ENCODE peak calls at places on chromosomes 2 and 18, in ten cellular contexts. G, O, D, S, E, P, Q, B, X and U are unnamed samples. For H3K4me1, the result is how much of the 10 kb centered on the place peaks cover.

GRCh38 chr2:241003369-241003768 is 5.0 kb downstream of the SNED1 start:
- DNase-seq in G (no peak), O (no peak), D (no peak), S (no peak), E (no peak), P (peak), Q (no peak), B (no peak), X (no peak), U (no peak)

GRCh38 chr2:36615214-36615613 is 17.2 kb upstream of the FEZ2 start:
- DNase-seq in G (no peak), O (peak), D (no peak), S (no peak), E (peak), P (no peak), Q (no peak), B (no peak), X (no peak), U (no peak)

GRCh38 chr18:4807495-4808293 is 352.6 kb upstream of the DLGAP1 start:
- DNase-seq in G (peak), O (no peak), D (no peak), S (no peak), E (no peak), P (no peak), Q (no peak), B (no peak), X (no peak), U (no peak)

GRCh38 chr2:85132834-85133637 is at the start of gene TCF7L1:
- DNase-seq in G (peak), O (peak), D (peak), S (peak), E (peak), P (peak), Q (no peak), B (no peak), X (no peak), U (peak)

GRCh38 chr18:36187138-36187825 is at the start of gene MOCOS:
- DNase-seq in G (peak), O (peak), D (peak), S (peak), E (peak), P (peak), Q (peak), B (peak), X (peak), U (peak)

GRCh38 chr2:155393406-155393805 is 694.9 kb downstream of the KCNJ3 start:
- DNase-seq in G (no peak), O (no peak), D (no peak), S (no peak), E (no peak), P (no peak), Q (no peak), B (no peak), X (no peak), U (no peak)

GRCh38 chr2:204681412-204681811 is 136.1 kb downstream of the PARD3B start:
- DNase-seq in G (no peak), O (peak), D (no peak), S (no peak), E (no peak), P (no peak), Q (no peak), B (no peak), X (no peak), U (no peak)

GRCh38 chr2:238005528-238005927 is 38.7 kb downstream of the UBE2F start:
- DNase-seq in G (no peak), O (no peak), D (no peak), S (no peak), E (no peak), P (no peak), Q (no peak), B (no peak), X (no peak), U (no peak)

GRCh38 chr2:170375192-170375591 is 197.2 kb downstream of the MYO3B start:
- DNase-seq in G (no peak), O (no peak), D (no peak), S (peak), E (no peak), P (no peak), Q (no peak), B (no peak), X (no peak), U (no peak)

GRCh38 chr2:43126817-43127207 is 99.6 kb downstream of the ZFP36L2 start:
- DNase-seq in G (no peak), O (no peak), D (no peak), S (no peak), E (no peak), P (no peak), Q (no peak), B (no peak), X (no peak), U (no peak)

GRCh38 chr2:69667805-69668382 is 24.4 kb upstream of the AAK1 start:
- DNase-seq in G (no peak), O (peak), D (no peak), S (no peak), E (no peak), P (no peak), Q (no peak), B (no peak), X (no peak), U (no peak)

GRCh38 chr18:21636769-21637168 is 24.7 kb downstream of the SNRPD1 start:
- DNase-seq in G (no peak), O (no peak), D (no peak), S (no peak), E (no peak), P (no peak), Q (no peak), B (no peak), X (no peak), U (no peak)

GRCh38 chr2:235670974-235671787 is 177.3 kb downstream of the AGAP1 start:
- DNase-seq in G (no peak), O (peak), D (no peak), S (no peak), E (no peak), P (no peak), Q (no peak), B (no peak), X (no peak), U (no peak)

GRCh38 chr18:56351911-56352502 is 286.4 kb downstream of the TXNL1 start:
- DNase-seq in G (no peak), O (no peak), D (no peak), S (no peak), E (no peak), P (no peak), Q (no peak), B (no peak), X (no peak), U (no peak)

GRCh38 chr18:28786941-28787340 is 610.0 kb upstream of the CDH2 start:
- DNase-seq in G (no peak), O (no peak), D (no peak), S (no peak), E (no peak), P (no peak), Q (no peak), B (no peak), X (no peak), U (no peak)

GRCh38 chr18:2932247-2933181 is 80.4 kb downstream of the LPIN2 start:
- DNase-seq in G (no peak), O (peak), D (no peak), S (peak), E (no peak), P (no peak), Q (peak), B (no peak), X (peak), U (no peak)

GRCh38 chr2:181697571-181697970 is 17.3 kb upstream of the NEUROD1 start:
- DNase-seq in G (no peak), O (no peak), D (no peak), S (no peak), E (no peak), P (no peak), Q (no peak), B (no peak), X (no peak), U (no peak)

GRCh38 chr18:13549879-13550231 is 176.5 kb downstream of the FAM210A start:
- DNase-seq in G (no peak), O (no peak), D (peak), S (no peak), E (no peak), P (no peak), Q (no peak), B (no peak), X (no peak), U (no peak)

GRCh38 chr18:13551305-13551603 is 175.1 kb downstream of the FAM210A start:
- DNase-seq in G (no peak), O (no peak), D (no peak), S (no peak), E (no peak), P (no peak), Q (no peak), B (no peak), X (peak), U (no peak)

GRCh38 chr18:13551841-13552733 is 174.3 kb downstream of the FAM210A start:
- DNase-seq in G (no peak), O (no peak), D (no peak), S (no peak), E (no peak), P (no peak), Q (no peak), B (no peak), X (peak), U (no peak)

GRCh38 chr18:13548944-13549878 is 177.1 kb downstream of the FAM210A start:
- DNase-seq in G (no peak), O (no peak), D (peak), S (no peak), E (no peak), P (no peak), Q (no peak), B (no peak), X (no peak), U (no peak)

DNA sequence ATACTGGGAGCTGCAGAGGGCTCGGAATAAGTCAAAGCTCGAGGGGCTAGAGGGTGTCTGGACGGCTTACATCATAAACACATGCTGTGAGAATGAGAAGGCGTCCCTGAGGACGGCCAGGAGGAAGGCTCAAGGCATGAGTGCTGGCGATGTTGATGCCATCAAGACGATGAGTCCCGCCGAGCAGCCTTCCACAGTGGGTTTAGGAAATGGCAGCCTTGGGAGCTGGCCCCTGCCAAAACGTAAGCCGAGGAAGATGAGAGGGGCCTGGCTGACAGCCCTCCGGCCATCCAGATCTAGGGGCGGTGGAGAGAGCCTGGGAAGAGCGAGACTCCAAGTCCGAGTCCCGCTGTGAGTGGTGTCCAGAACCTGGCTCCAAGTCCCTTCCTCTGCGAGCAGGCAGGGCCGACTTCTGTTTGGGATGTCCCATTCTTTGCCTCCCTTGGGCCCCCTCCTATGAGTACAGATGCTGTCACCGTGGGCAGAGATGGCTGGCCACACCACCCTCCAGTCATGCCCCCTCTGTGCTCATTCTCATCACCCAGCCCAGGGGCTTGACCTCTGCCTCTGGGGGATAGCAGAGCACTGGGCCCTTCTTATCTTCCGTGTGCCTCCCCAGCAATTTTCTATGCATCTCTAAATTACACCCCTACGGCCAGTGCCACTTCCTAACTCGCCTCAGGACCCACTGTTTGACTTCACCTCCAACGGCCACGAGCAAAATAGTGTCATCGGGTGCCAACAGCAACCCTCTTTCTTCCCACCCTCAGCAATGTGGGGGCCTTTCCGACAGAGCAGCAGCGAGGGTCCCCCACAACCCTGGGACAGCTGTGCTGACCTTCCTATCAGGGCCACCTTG is 175.7 kb downstream of the FAM210A start:
- DNase-seq in G (no peak), O (no peak), D (no peak), S (no peak), E (no peak), P (no peak), Q (no peak), B (no peak), X (peak), U (no peak)
- H3K4me1 ChIP-seq in G (under half), O (under half), D (under half), S (under half), E (under half), P (under half), Q (under half), B (under half), X (under half), U (under half)

GRCh38 chr2:20617081-20617575 is 33.8 kb downstream of the HS1BP3 start:
- DNase-seq in G (peak), O (peak), D (no peak), S (no peak), E (peak), P (no peak), Q (no peak), B (no peak), X (no peak), U (peak)

GRCh38 chr2:20617892-20618467 is 32.9 kb downstream of the HS1BP3 start:
- DNase-seq in G (peak), O (peak), D (peak), S (no peak), E (peak), P (peak), Q (no peak), B (no peak), X (no peak), U (peak)

GRCh38 chr2:20619624-20620024 is 31.3 kb downstream of the HS1BP3 start:
- DNase-seq in G (peak), O (no peak), D (no peak), S (no peak), E (no peak), P (no peak), Q (no peak), B (no peak), X (no peak), U (no peak)

GRCh38 chr2:20618886-20619521 is 31.9 kb downstream of the HS1BP3 start:
- DNase-seq in G (peak), O (no peak), D (no peak), S (no peak), E (no peak), P (no peak), Q (no peak), B (no peak), X (no peak), U (no peak)

DNA sequence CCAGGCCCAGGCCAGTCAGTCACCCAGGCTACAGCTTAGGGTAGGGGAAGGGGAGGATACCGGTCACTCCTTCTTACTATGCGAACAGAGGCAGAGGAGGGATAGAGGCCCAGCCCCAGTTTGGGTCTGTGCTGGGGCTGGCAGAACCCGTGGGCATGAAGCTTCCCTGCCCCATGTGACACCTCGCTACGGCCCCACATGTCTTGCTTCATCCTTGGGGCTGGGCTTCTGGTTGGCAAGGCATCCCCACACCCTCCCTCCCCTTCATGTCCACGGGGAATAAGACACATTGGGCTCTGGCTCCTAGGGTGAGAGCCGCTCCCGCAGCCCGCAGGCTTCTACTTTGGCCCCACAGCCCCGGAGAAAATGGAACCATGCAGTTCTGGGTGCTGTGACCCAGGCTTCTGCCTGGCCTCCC is 32.4 kb downstream of the HS1BP3 start:
- DNase-seq in G (peak), O (no peak), D (no peak), S (no peak), E (peak), P (no peak), Q (no peak), B (no peak), X (no peak), U (peak)
- H3K4me1 ChIP-seq in G (under half), O (under half), D (under half), S (under half), E (under half), P (under half), Q (under half), B (under half), X (under half), U (under half)

GRCh38 chr2:18373081-18373480 is 187.4 kb downstream of the RDH14 start:
- DNase-seq in G (no peak), O (no peak), D (no peak), S (no peak), E (no peak), P (no peak), Q (no peak), B (no peak), X (no peak), U (no peak)
- H3K4me1 ChIP-seq in G (under half), O (under half), D (under half), S (under half), E (under half), P (under half), Q (under half), B (under half), X (under half), U (under half)

DNA sequence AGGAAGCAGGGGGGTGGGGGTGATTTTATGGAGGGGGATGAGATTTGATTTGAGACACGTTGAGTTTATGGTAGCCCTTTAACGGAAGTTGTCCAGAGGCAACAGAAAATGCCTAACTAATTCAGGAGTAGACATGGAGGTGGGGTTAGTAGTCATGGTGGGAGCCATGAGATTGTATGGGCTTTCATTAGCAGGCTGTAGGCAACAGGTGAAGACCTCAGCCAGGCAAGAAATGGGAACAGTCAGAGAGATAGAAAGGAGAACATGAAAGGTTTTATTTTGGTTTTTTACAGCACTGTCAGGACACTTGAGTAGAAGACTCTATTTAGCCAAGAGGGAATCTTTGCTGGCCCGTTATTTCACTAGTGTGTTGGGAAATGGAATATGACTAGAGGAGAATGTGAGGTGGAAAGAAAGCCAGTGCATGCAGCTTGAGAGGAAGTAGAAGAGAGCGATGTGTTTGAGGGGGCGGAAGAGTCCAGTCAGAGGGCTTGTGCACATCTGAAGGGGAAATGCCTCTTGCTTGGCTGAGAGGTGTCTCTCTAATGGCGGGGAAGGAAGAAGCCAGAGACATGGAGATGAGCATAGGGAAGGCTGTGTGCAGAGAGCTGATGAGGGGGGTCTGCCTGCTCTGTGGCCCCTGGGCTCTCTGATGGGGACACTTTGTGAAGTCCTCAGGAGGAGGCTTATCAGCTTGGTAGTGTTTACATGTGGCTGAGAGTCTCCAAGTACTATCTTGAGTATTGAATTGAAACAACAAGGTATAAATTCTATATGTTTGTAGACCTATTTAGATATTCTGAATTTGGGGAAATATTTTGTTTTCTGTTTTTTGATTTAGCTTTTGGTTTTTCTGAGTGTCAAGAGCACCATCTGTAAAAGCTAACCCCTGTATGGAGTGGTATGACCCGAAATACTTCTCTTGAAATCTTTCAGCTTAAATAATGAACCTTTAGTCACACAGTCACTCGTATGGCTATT is 66.9 kb upstream of the ITM2C start:
- DNase-seq in G (no peak), O (no peak), D (peak), S (no peak), E (no peak), P (no peak), Q (no peak), B (no peak), X (no peak), U (no peak)
- H3K4me1 ChIP-seq in G (under half), O (under half), D (under half), S (under half), E (under half), P (under half), Q (under half), B (half or more), X (under half), U (under half)

GRCh38 chr18:9117980-9118841 is 15.7 kb downstream of the NDUFV2 start:
- DNase-seq in G (no peak), O (no peak), D (no peak), S (no peak), E (no peak), P (no peak), Q (no peak), B (no peak), X (no peak), U (no peak)
- H3K4me1 ChIP-seq in G (under half), O (under half), D (under half), S (under half), E (under half), P (under half), Q (half or more), B (half or more), X (half or more), U (under half)